ENCODE peak calls at places on chromosomes 5 and 9, in nine cellular contexts. One of them, this sample, is unnamed.

GRCh38 chr5:137374110-137374853 is 124.8 kb downstream of the SPOCK1 start:
- DNase-seq in sigmoid colon: no peak
- DNase-seq in K562: no peak
- DNase-seq in A549: no peak
- DNase-seq in ovary: no peak
- DNase-seq in upper lobe of left lung: no peak
- DNase-seq in stomach: no peak
- DNase-seq in GM12878: no peak
- DNase-seq in tibial nerve: no peak
- DNase-seq in this sample: no peak

GRCh38 chr5:38724301-38725030 is 121.3 kb upstream of the OSMR start:
- DNase-seq in upper lobe of left lung: no peak
- DNase-seq in K562: no peak
- DNase-seq in GM12878: no peak
- DNase-seq in sigmoid colon: no peak
- DNase-seq in stomach: no peak
- DNase-seq in ovary: no peak
- DNase-seq in tibial nerve: no peak
- DNase-seq in A549: peak; percentile 7
- DNase-seq in this sample: no peak

GRCh38 chr9:105116047-105116868 is 128.2 kb upstream of the SLC44A1 start:
- DNase-seq in ovary: no peak
- DNase-seq in sigmoid colon: no peak
- DNase-seq in tibial nerve: no peak
- DNase-seq in stomach: no peak
- DNase-seq in upper lobe of left lung: no peak
- DNase-seq in A549: no peak
- DNase-seq in K562: no peak
- DNase-seq in GM12878: no peak
- DNase-seq in this sample: no peak

GRCh38 chr9:37302277-37302676 is 120.2 kb upstream of the GRHPR start:
- DNase-seq in GM12878: peak; percentile 90
- DNase-seq in A549: no peak
- DNase-seq in ovary: no peak
- DNase-seq in stomach: no peak
- DNase-seq in upper lobe of left lung: no peak
- DNase-seq in tibial nerve: no peak
- DNase-seq in K562: no peak
- DNase-seq in sigmoid colon: no peak
- DNase-seq in this sample: no peak

GRCh38 chr5:12071455-12071854 is 167.2 kb upstream of the CTNND2 start:
- DNase-seq in K562: no peak
- DNase-seq in stomach: no peak
- DNase-seq in upper lobe of left lung: no peak
- DNase-seq in A549: no peak
- DNase-seq in GM12878: no peak
- DNase-seq in sigmoid colon: no peak
- DNase-seq in ovary: no peak
- DNase-seq in tibial nerve: no peak
- DNase-seq in this sample: no peak

GRCh38 chr5:32934529-32934928 is 223.4 kb downstream of the NPR3 start:
- DNase-seq in tibial nerve: no peak
- DNase-seq in GM12878: no peak
- DNase-seq in ovary: no peak
- DNase-seq in A549: no peak
- DNase-seq in K562: no peak
- DNase-seq in stomach: no peak
- DNase-seq in upper lobe of left lung: no peak
- DNase-seq in sigmoid colon: no peak
- DNase-seq in this sample: no peak

GRCh38 chr5:176519810-176520720 is 17.1 kb downstream of the RNF44 start:
- DNase-seq in stomach: no peak
- DNase-seq in tibial nerve: no peak
- DNase-seq in K562: no peak
- DNase-seq in sigmoid colon: no peak
- DNase-seq in upper lobe of left lung: no peak
- DNase-seq in A549: no peak
- DNase-seq in GM12878: no peak
- DNase-seq in ovary: no peak
- DNase-seq in this sample: no peak

GRCh38 chr5:108670591-108671335 is 76.9 kb upstream of the FER start:
- DNase-seq in ovary: no peak
- DNase-seq in upper lobe of left lung: no peak
- DNase-seq in A549: no peak
- DNase-seq in GM12878: no peak
- DNase-seq in K562: no peak
- DNase-seq in stomach: no peak
- DNase-seq in sigmoid colon: no peak
- DNase-seq in tibial nerve: no peak
- DNase-seq in this sample: no peak

GRCh38 chr5:60487466-60487865 is 212.5 kb downstream of the DEPDC1B start:
- DNase-seq in ovary: no peak
- DNase-seq in K562: no peak
- DNase-seq in upper lobe of left lung: no peak
- DNase-seq in sigmoid colon: no peak
- DNase-seq in A549: peak; percentile 75
- DNase-seq in stomach: no peak
- DNase-seq in GM12878: no peak
- DNase-seq in tibial nerve: no peak
- DNase-seq in this sample: no peak

GRCh38 chr5:145764325-145764724 is 70.8 kb downstream of the PRELID2 start:
- DNase-seq in upper lobe of left lung: no peak
- DNase-seq in GM12878: no peak
- DNase-seq in tibial nerve: no peak
- DNase-seq in sigmoid colon: no peak
- DNase-seq in K562: no peak
- DNase-seq in stomach: no peak
- DNase-seq in ovary: no peak
- DNase-seq in A549: no peak
- DNase-seq in this sample: no peak

GRCh38 chr5:56481147-56481997 is 248.2 kb upstream of the ANKRD55 start:
- DNase-seq in K562: no peak
- DNase-seq in A549: no peak
- DNase-seq in sigmoid colon: peak; percentile 76
- DNase-seq in ovary: peak; percentile 78
- DNase-seq in upper lobe of left lung: peak; percentile 70
- DNase-seq in tibial nerve: no peak
- DNase-seq in GM12878: peak; percentile 23
- DNase-seq in stomach: peak; percentile 46
- DNase-seq in this sample: peak; percentile 51
- TF ChIP-seq EP300 in K562: no peak
- TF ChIP-seq EP300 in A549: no peak
- TF ChIP-seq EP300 in sigmoid colon: no peak
- TF ChIP-seq EP300 in ovary: no peak
- TF ChIP-seq EP300 in upper lobe of left lung: no peak
- TF ChIP-seq EP300 in tibial nerve: peak; percentile 52
- TF ChIP-seq EP300 in GM12878: no peak
- TF ChIP-seq EP300 in stomach: no peak
- TF ChIP-seq EP300 in this sample: no peak

DNA sequence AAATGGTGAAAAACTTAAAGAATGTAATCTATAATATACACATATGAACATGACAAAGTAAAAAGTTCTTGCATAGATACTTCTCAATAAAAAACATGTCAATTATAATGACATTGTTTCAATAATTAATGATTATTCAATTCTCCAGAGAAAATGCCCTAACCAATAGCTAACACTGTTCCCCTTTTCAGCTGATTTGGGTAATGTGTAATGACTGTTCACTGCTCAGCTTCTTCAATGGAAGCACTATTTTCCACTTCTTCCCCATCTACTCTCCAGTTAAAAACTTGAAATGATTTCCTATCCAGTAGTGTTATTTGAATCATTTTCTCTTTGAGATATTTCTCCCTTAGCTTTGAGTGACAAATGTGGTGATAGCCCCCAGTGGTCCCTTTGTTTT is 62.3 kb downstream of the CEP120 start:
- DNase-seq in A549: no peak
- DNase-seq in GM12878: no peak
- DNase-seq in sigmoid colon: no peak
- DNase-seq in tibial nerve: no peak
- DNase-seq in K562: no peak
- DNase-seq in stomach: no peak
- DNase-seq in ovary: no peak
- DNase-seq in upper lobe of left lung: no peak
- DNase-seq in this sample: no peak
- TF ChIP-seq EP300 in A549: no peak
- TF ChIP-seq EP300 in GM12878: no peak
- TF ChIP-seq EP300 in sigmoid colon: no peak
- TF ChIP-seq EP300 in tibial nerve: no peak
- TF ChIP-seq EP300 in K562: no peak
- TF ChIP-seq EP300 in stomach: no peak
- TF ChIP-seq EP300 in ovary: no peak
- TF ChIP-seq EP300 in upper lobe of left lung: no peak
- TF ChIP-seq EP300 in this sample: no peak

GRCh38 chr5:9895305-9895650 is 265.1 kb upstream of the TAS2R1 start:
- DNase-seq in tibial nerve: no peak
- DNase-seq in ovary: no peak
- DNase-seq in stomach: no peak
- DNase-seq in K562: no peak
- DNase-seq in GM12878: no peak
- DNase-seq in sigmoid colon: no peak
- DNase-seq in A549: no peak
- DNase-seq in upper lobe of left lung: no peak
- DNase-seq in this sample: no peak
- TF ChIP-seq EP300 in tibial nerve: no peak
- TF ChIP-seq EP300 in ovary: no peak
- TF ChIP-seq EP300 in stomach: no peak
- TF ChIP-seq EP300 in K562: no peak
- TF ChIP-seq EP300 in GM12878: no peak
- TF ChIP-seq EP300 in sigmoid colon: no peak
- TF ChIP-seq EP300 in A549: no peak
- TF ChIP-seq EP300 in upper lobe of left lung: no peak
- TF ChIP-seq EP300 in this sample: no peak

DNA sequence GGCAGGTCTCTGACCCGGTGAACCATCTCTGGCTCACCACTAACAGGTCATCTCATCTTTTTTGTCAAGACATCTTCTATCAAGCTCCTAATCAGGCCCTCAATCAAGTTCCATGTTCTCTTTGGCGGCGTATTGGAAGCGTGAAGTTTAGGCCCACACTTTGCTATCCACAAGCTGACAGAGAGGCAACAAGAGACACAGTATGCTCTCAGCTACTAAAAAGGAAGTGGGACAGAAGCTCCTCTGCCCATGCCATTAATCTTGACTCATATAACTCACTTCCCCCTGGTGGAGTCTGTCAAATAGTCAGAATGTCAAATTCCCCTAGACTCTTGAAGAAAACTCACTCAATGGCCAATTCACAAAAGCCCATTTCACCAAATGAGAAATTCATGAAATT is 77.6 kb upstream of the TMC1 start:
- DNase-seq in tibial nerve: no peak
- DNase-seq in upper lobe of left lung: no peak
- DNase-seq in ovary: no peak
- DNase-seq in K562: no peak
- DNase-seq in A549: peak; percentile 58
- DNase-seq in sigmoid colon: no peak
- DNase-seq in GM12878: peak; percentile 85
- DNase-seq in stomach: no peak
- DNase-seq in this sample: no peak
- TF ChIP-seq EP300 in tibial nerve: no peak
- TF ChIP-seq EP300 in upper lobe of left lung: no peak
- TF ChIP-seq EP300 in ovary: no peak
- TF ChIP-seq EP300 in K562: no peak
- TF ChIP-seq EP300 in A549: no peak
- TF ChIP-seq EP300 in sigmoid colon: no peak
- TF ChIP-seq EP300 in GM12878: peak; percentile 88
- TF ChIP-seq EP300 in stomach: no peak
- TF ChIP-seq EP300 in this sample: no peak

GRCh38 chr5:95734916-95735315 is 3.8 kb downstream of the RHOBTB3 start:
- DNase-seq in stomach: no peak
- DNase-seq in GM12878: no peak
- DNase-seq in A549: no peak
- DNase-seq in K562: no peak
- DNase-seq in ovary: peak; percentile 60
- DNase-seq in tibial nerve: no peak
- DNase-seq in sigmoid colon: no peak
- DNase-seq in upper lobe of left lung: no peak
- DNase-seq in this sample: no peak
- TF ChIP-seq EP300 in stomach: no peak
- TF ChIP-seq EP300 in GM12878: no peak
- TF ChIP-seq EP300 in A549: no peak
- TF ChIP-seq EP300 in K562: no peak
- TF ChIP-seq EP300 in ovary: no peak
- TF ChIP-seq EP300 in tibial nerve: peak; percentile 40
- TF ChIP-seq EP300 in sigmoid colon: no peak
- TF ChIP-seq EP300 in upper lobe of left lung: no peak
- TF ChIP-seq EP300 in this sample: no peak

GRCh38 chr9:134429007-134429406 is 102.8 kb downstream of the RXRA start:
- DNase-seq in GM12878: no peak
- DNase-seq in stomach: no peak
- DNase-seq in upper lobe of left lung: peak; percentile 75
- DNase-seq in ovary: no peak
- DNase-seq in sigmoid colon: no peak
- DNase-seq in A549: no peak
- DNase-seq in tibial nerve: no peak
- DNase-seq in K562: no peak
- DNase-seq in this sample: no peak
- TF ChIP-seq EP300 in GM12878: no peak
- TF ChIP-seq EP300 in stomach: no peak
- TF ChIP-seq EP300 in upper lobe of left lung: no peak
- TF ChIP-seq EP300 in ovary: no peak
- TF ChIP-seq EP300 in sigmoid colon: no peak
- TF ChIP-seq EP300 in A549: no peak
- TF ChIP-seq EP300 in tibial nerve: no peak
- TF ChIP-seq EP300 in K562: no peak
- TF ChIP-seq EP300 in this sample: no peak

GRCh38 chr5:138873096-138873885 is 1.8 kb downstream of the LRRTM2 start:
- DNase-seq in A549: no peak
- DNase-seq in ovary: no peak
- DNase-seq in stomach: no peak
- DNase-seq in tibial nerve: no peak
- DNase-seq in sigmoid colon: no peak
- DNase-seq in upper lobe of left lung: no peak
- DNase-seq in GM12878: no peak
- DNase-seq in K562: no peak
- DNase-seq in this sample: no peak
- TF ChIP-seq EP300 in A549: no peak
- TF ChIP-seq EP300 in ovary: no peak
- TF ChIP-seq EP300 in stomach: no peak
- TF ChIP-seq EP300 in tibial nerve: no peak
- TF ChIP-seq EP300 in sigmoid colon: no peak
- TF ChIP-seq EP300 in upper lobe of left lung: no peak
- TF ChIP-seq EP300 in GM12878: no peak
- TF ChIP-seq EP300 in K562: no peak
- TF ChIP-seq EP300 in this sample: no peak

GRCh38 chr5:59039003-59039295 is 456.1 kb downstream of the RAB3C start:
- DNase-seq in stomach: no peak
- DNase-seq in A549: no peak
- DNase-seq in tibial nerve: no peak
- DNase-seq in upper lobe of left lung: no peak
- DNase-seq in GM12878: no peak
- DNase-seq in ovary: no peak
- DNase-seq in K562: no peak
- DNase-seq in sigmoid colon: no peak
- DNase-seq in this sample: no peak
- TF ChIP-seq EP300 in stomach: no peak
- TF ChIP-seq EP300 in A549: no peak
- TF ChIP-seq EP300 in tibial nerve: no peak
- TF ChIP-seq EP300 in upper lobe of left lung: no peak
- TF ChIP-seq EP300 in GM12878: no peak
- TF ChIP-seq EP300 in ovary: no peak
- TF ChIP-seq EP300 in K562: no peak
- TF ChIP-seq EP300 in sigmoid colon: no peak
- TF ChIP-seq EP300 in this sample: no peak